ENCODE peak calls at places on chromosome 5, in four cellular contexts. One of them, this sample, is unnamed.

GRCh38 chr5:67998709-67999251 is 216.8 kb upstream of the PIK3R1 start:
- DNase-seq in GM12878: no peak
- DNase-seq in H1: no peak
- DNase-seq in K562: no peak
- DNase-seq in this sample: no peak

GRCh38 chr5:170028124-170028523 is 47.8 kb upstream of the INSYN2B start:
- DNase-seq in K562: no peak
- DNase-seq in GM12878: no peak
- DNase-seq in H1: no peak
- DNase-seq in this sample: no peak

GRCh38 chr5:149616727-149617284 is 35.5 kb downstream of the ARHGEF37 start:
- DNase-seq in GM12878: peak
- DNase-seq in K562: no peak
- DNase-seq in H1: no peak
- DNase-seq in this sample: no peak

GRCh38 chr5:10474521-10475075 is 32.9 kb downstream of the ROPN1L start:
- DNase-seq in GM12878: no peak
- DNase-seq in K562: no peak
- DNase-seq in H1: no peak
- DNase-seq in this sample: no peak

GRCh38 chr5:107067391-107067790 is 603.3 kb downstream of the EFNA5 start:
- DNase-seq in H1: no peak
- DNase-seq in K562: no peak
- DNase-seq in GM12878: no peak
- DNase-seq in this sample: no peak

GRCh38 chr5:141349917-141350619 is at the start of gene PCDHGB1:
- DNase-seq in H1: peak
- DNase-seq in K562: peak
- DNase-seq in GM12878: no peak
- DNase-seq in this sample: peak

GRCh38 chr5:73783823-73784222 is 157.8 kb downstream of the ARHGEF28 start:
- DNase-seq in K562: no peak
- DNase-seq in H1: no peak
- DNase-seq in GM12878: no peak
- DNase-seq in this sample: peak

GRCh38 chr5:41858890-41859289 is 11.3 kb downstream of the OXCT1 start:
- DNase-seq in K562: no peak
- DNase-seq in GM12878: no peak
- DNase-seq in H1: no peak
- DNase-seq in this sample: no peak

GRCh38 chr5:31361234-31361633 is 167.7 kb downstream of the CDH6 start:
- DNase-seq in GM12878: no peak
- DNase-seq in H1: no peak
- DNase-seq in K562: no peak
- DNase-seq in this sample: no peak

GRCh38 chr5:121752149-121752548 is 99.5 kb upstream of the FTMT start:
- DNase-seq in K562: no peak
- DNase-seq in GM12878: no peak
- DNase-seq in H1: no peak
- DNase-seq in this sample: no peak

GRCh38 chr5:137143244-137143605 is 355.9 kb downstream of the SPOCK1 start:
- DNase-seq in H1: no peak
- DNase-seq in GM12878: no peak
- DNase-seq in K562: no peak
- DNase-seq in this sample: no peak

GRCh38 chr5:61245486-61245885 is 83.2 kb upstream of the SMIM15 start:
- DNase-seq in K562: no peak
- DNase-seq in GM12878: no peak
- DNase-seq in H1: no peak
- DNase-seq in this sample: no peak

GRCh38 chr5:61737991-61738390 is 405.9 kb downstream of the ZSWIM6 start:
- DNase-seq in K562: no peak
- DNase-seq in GM12878: no peak
- DNase-seq in H1: no peak
- DNase-seq in this sample: no peak

GRCh38 chr5:68489556-68489955 is 274.0 kb downstream of the PIK3R1 start:
- DNase-seq in GM12878: no peak
- DNase-seq in K562: no peak
- DNase-seq in H1: no peak
- DNase-seq in this sample: no peak

GRCh38 chr5:80569961-80570786 is at the start of gene ANKRD34B:
- DNase-seq in GM12878: no peak
- DNase-seq in K562: peak
- DNase-seq in H1: peak
- DNase-seq in this sample: no peak

GRCh38 chr5:131757830-131758519 is 38.8 kb downstream of the FNIP1 start:
- DNase-seq in H1: no peak
- DNase-seq in K562: no peak
- DNase-seq in GM12878: no peak
- DNase-seq in this sample: no peak

GRCh38 chr5:95283761-95284511 is 958 bp downstream of the MCTP1 start:
- DNase-seq in H1: peak
- DNase-seq in K562: peak
- DNase-seq in GM12878: no peak
- DNase-seq in this sample: no peak

GRCh38 chr5:18789216-18789615 is 1155.0 kb downstream of the TAF11L14 start:
- DNase-seq in H1: no peak
- DNase-seq in K562: no peak
- DNase-seq in GM12878: no peak
- DNase-seq in this sample: no peak

GRCh38 chr5:93893050-93893449 is 151.7 kb upstream of the POU5F2 start:
- DNase-seq in H1: no peak
- DNase-seq in GM12878: no peak
- DNase-seq in K562: no peak
- DNase-seq in this sample: no peak

GRCh38 chr5:94746731-94747124 is 128.3 kb downstream of the SLF1 start:
- DNase-seq in H1: no peak
- DNase-seq in GM12878: peak
- DNase-seq in K562: no peak
- DNase-seq in this sample: no peak

GRCh38 chr5:133831506-133832224 is 136.8 kb downstream of the C5orf15 start:
- DNase-seq in K562: no peak
- DNase-seq in GM12878: no peak
- DNase-seq in H1: no peak
- DNase-seq in this sample: no peak

GRCh38 chr5:68482199-68482598 is 266.6 kb downstream of the PIK3R1 start:
- DNase-seq in K562: no peak
- DNase-seq in H1: no peak
- DNase-seq in GM12878: no peak
- DNase-seq in this sample: no peak

GRCh38 chr5:643811-644271 is 31.7 kb downstream of the CEP72 start:
- DNase-seq in K562: no peak
- DNase-seq in GM12878: peak
- DNase-seq in H1: no peak
- DNase-seq in this sample: no peak

GRCh38 chr5:173627860-173628392 is 11.5 kb upstream of the BOD1 start:
- DNase-seq in GM12878: no peak
- DNase-seq in H1: peak
- DNase-seq in K562: no peak
- DNase-seq in this sample: no peak

GRCh38 chr5:147452137-147452838 is 57.6 kb downstream of the DPYSL3 start:
- DNase-seq in K562: no peak
- DNase-seq in H1: peak
- DNase-seq in GM12878: no peak
- DNase-seq in this sample: no peak

GRCh38 chr5:173862047-173862477 is 26.1 kb upstream of the CPEB4 start:
- DNase-seq in H1: no peak
- DNase-seq in K562: peak
- DNase-seq in GM12878: no peak
- DNase-seq in this sample: no peak

GRCh38 chr5:179679014-179679674 is 1.7 kb downstream of the CBY3 start:
- DNase-seq in H1: peak
- DNase-seq in GM12878: no peak
- DNase-seq in K562: peak
- DNase-seq in this sample: no peak

GRCh38 chr5:13659391-13659790 is 285.1 kb downstream of the DNAH5 start:
- DNase-seq in GM12878: no peak
- DNase-seq in H1: no peak
- DNase-seq in K562: no peak
- DNase-seq in this sample: no peak

GRCh38 chr5:60851681-60852080 is 7.6 kb upstream of the ELOVL7 start:
- DNase-seq in K562: no peak
- DNase-seq in H1: no peak
- DNase-seq in GM12878: no peak
- DNase-seq in this sample: no peak

GRCh38 chr5:154995679-154996078 is 17.9 kb upstream of the KIF4B start:
- DNase-seq in H1: peak
- DNase-seq in K562: no peak
- DNase-seq in GM12878: no peak
- DNase-seq in this sample: no peak

GRCh38 chr5:15009420-15009819 is 137.8 kb upstream of the ANKH start:
- DNase-seq in GM12878: no peak
- DNase-seq in H1: no peak
- DNase-seq in K562: no peak
- DNase-seq in this sample: peak

GRCh38 chr5:175216991-175217390 is 227.0 kb downstream of the DRD1 start:
- DNase-seq in K562: no peak
- DNase-seq in H1: no peak
- DNase-seq in GM12878: no peak
- DNase-seq in this sample: no peak

GRCh38 chr5:1175801-1176472 is 25.5 kb upstream of the SLC6A19 start:
- DNase-seq in GM12878: no peak
- DNase-seq in H1: no peak
- DNase-seq in K562: no peak
- DNase-seq in this sample: no peak

GRCh38 chr5:14487896-14488570 is 93.6 kb upstream of the OTULINL start:
- DNase-seq in K562: no peak
- DNase-seq in H1: peak
- DNase-seq in GM12878: no peak
- DNase-seq in this sample: no peak

GRCh38 chr5:115349001-115349817 is 52.8 kb upstream of the CCDC112 start:
- DNase-seq in GM12878: no peak
- DNase-seq in K562: peak
- DNase-seq in H1: no peak
- DNase-seq in this sample: peak

GRCh38 chr5:39755452-39755851 is 330.7 kb upstream of the DAB2 start:
- DNase-seq in GM12878: no peak
- DNase-seq in H1: no peak
- DNase-seq in K562: no peak
- DNase-seq in this sample: no peak

DNA sequence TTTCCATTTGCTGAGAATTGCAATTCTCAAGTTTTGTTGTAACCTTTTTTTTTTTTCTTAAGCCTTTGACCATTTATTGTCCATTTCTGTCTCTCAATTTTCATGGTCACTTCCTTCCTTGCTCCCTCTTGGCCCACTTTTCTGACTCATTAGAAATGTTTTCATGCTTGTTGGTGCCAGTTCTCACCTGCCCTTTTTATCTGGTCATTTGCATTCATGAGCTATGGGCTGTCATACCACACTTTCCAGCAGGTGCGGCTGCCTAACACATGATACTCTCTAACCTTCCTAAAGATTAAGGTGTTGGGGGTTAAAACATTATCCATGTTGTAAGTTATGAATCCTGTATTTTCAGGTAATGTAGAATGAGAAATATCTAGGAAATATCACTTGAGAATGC is 150.5 kb upstream of the TLX3 start:
- DNase-seq in K562: no peak
- DNase-seq in H1: no peak
- DNase-seq in GM12878: no peak
- DNase-seq in this sample: no peak
- TF ChIP-seq JUND in K562: no peak
- TF ChIP-seq JUND in H1: no peak
- TF ChIP-seq JUND in GM12878: no peak
- TF ChIP-seq JUND in this sample: no peak

GRCh38 chr5:16889203-16889971 is 46.7 kb downstream of the MYO10 start:
- DNase-seq in GM12878: no peak
- DNase-seq in H1: no peak
- DNase-seq in K562: no peak
- DNase-seq in this sample: no peak
- TF ChIP-seq HDAC2 in GM12878: no peak
- TF ChIP-seq HDAC2 in H1: no peak
- TF ChIP-seq HDAC2 in K562: no peak
- TF ChIP-seq HDAC2 in this sample: no peak

GRCh38 chr5:135534609-135535419 is 950 bp downstream of the NEUROG1 start:
- DNase-seq in H1: peak
- DNase-seq in K562: no peak
- DNase-seq in GM12878: no peak
- DNase-seq in this sample: no peak

GRCh38 chr5:135537271-135537670 is 1.5 kb upstream of the NEUROG1 start:
- DNase-seq in GM12878: no peak
- DNase-seq in H1: no peak
- DNase-seq in K562: no peak
- DNase-seq in this sample: no peak

GRCh38 chr5:135535820-135536801 is at the start of gene NEUROG1:
- DNase-seq in H1: peak
- DNase-seq in GM12878: no peak
- DNase-seq in K562: no peak
- DNase-seq in this sample: no peak

GRCh38 chr5:135533794-135534193 is 2.0 kb downstream of the NEUROG1 start:
- DNase-seq in K562: no peak
- DNase-seq in GM12878: no peak
- DNase-seq in H1: no peak
- DNase-seq in this sample: no peak

DNA sequence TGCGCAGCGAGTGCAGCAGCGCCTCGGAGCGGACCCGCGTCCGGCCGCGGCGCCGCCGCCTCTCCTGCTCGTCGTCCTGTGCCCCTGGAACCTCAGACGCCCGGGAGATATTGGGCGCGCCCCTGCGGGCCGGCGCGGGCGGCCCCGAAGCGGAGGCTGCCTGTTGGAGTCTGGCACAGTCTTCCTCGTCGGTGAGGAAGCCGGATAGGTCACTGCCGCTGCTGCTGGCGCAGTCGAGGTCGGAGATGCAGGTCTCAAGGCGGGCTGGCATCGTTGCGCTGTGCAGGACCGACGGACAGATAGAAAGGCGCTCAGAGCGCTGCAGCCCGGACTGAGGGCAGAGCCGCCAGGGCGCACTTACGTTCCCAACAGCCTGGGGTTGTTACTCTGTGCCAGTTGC is 344 bp downstream of the NEUROG1 start:
- DNase-seq in H1: no peak
- DNase-seq in K562: no peak
- DNase-seq in GM12878: no peak
- DNase-seq in this sample: no peak
- TF ChIP-seq EZH2 in H1: peak
- TF ChIP-seq EZH2 in K562: no peak
- TF ChIP-seq EZH2 in GM12878: no peak
- TF ChIP-seq EZH2 in this sample: peak

DNA sequence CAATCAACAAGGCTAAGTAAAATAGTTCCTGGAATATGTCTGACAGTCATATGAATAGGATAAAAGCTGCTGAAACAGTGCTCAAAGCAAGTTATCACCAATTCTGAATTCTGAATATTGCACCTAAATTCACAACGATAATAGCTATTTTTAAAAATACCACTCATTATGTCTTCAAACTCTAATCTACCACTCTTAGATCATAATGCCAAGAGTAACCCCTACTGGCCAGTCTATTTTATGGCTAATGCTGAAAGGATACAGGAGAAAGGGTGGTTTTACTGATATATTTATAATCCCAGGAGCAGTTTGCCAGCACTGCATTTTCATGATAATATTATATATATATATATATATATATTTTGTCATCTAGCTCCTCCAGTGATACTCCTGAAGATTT is 232.8 kb downstream of the PDE4D start:
- DNase-seq in H1: no peak
- DNase-seq in GM12878: no peak
- DNase-seq in K562: no peak
- DNase-seq in this sample: no peak
- TF ChIP-seq JUND in H1: no peak
- TF ChIP-seq JUND in GM12878: no peak
- TF ChIP-seq JUND in K562: no peak
- TF ChIP-seq JUND in this sample: no peak